ENCODE peak calls at places on chromosomes 11 and 22, in six cellular contexts. P, Y, B, E, V and Q are unnamed samples.

GRCh38 chr11:122711831-122712378 is 56.4 kb downstream of the UBASH3B start:
- DNase-seq in E (no peak), V (no peak), Y (peak), P (no peak), B (no peak), Q (no peak)

GRCh38 chr11:77100166-77101042 is 2.2 kb upstream of the OMP start:
- DNase-seq in P (no peak), Y (no peak), B (peak), V (no peak), E (no peak), Q (no peak)

GRCh38 chr22:33361581-33361980 is 303.4 kb upstream of the SYN3 start:
- DNase-seq in P (peak), B (no peak), V (no peak), E (no peak), Y (no peak), Q (no peak)

GRCh38 chr11:55658031-55658573 is 3.9 kb upstream of the OR4C6 start:
- DNase-seq in Y (no peak), B (no peak), E (no peak), V (no peak), P (no peak), Q (no peak)

GRCh38 chr22:49632199-49633009 is 195.3 kb downstream of the BRD1 start:
- DNase-seq in P (no peak), Y (peak), E (peak), B (no peak), V (no peak), Q (no peak)

GRCh38 chr11:27933992-27934829 is 173.7 kb downstream of the KIF18A start:
- DNase-seq in V (no peak), Y (peak), E (no peak), B (no peak), P (peak), Q (no peak)

GRCh38 chr11:102007567-102008437 is 39.4 kb upstream of the CFAP300 start:
- DNase-seq in V (no peak), Y (peak), E (no peak), P (peak), B (no peak), Q (peak)

GRCh38 chr11:107719062-107719461 is 7.2 kb upstream of the SLN start:
- DNase-seq in V (no peak), E (peak), P (no peak), B (no peak), Y (no peak), Q (no peak)

GRCh38 chr22:32325416-32325801 is 32.3 kb upstream of the RFPL3 start:
- DNase-seq in P (peak), E (no peak), Y (no peak), V (no peak), B (peak), Q (no peak)

GRCh38 chr11:68014157-68014965 is 4.2 kb downstream of the ALDH3B1 start:
- DNase-seq in P (no peak), V (no peak), B (peak), E (no peak), Y (peak), Q (no peak)

GRCh38 chr22:30277547-30278344 is 11.1 kb upstream of the OSM start:
- DNase-seq in B (no peak), P (no peak), E (no peak), V (no peak), Y (no peak), Q (no peak)

GRCh38 chr11:119377112-119377901 is 4.2 kb downstream of the USP2 start:
- DNase-seq in V (no peak), B (peak), Y (peak), E (no peak), P (no peak), Q (no peak)

GRCh38 chr11:63958013-63958412 is 16.4 kb upstream of the COX8A start:
- DNase-seq in E (no peak), B (no peak), V (no peak), Y (no peak), P (no peak), Q (peak)

GRCh38 chr11:63951779-63952536 is 13.2 kb downstream of the NAA40 start:
- DNase-seq in V (no peak), P (no peak), E (no peak), Y (no peak), B (no peak), Q (peak)

GRCh38 chr11:63952570-63952969 is 13.8 kb downstream of the NAA40 start:
- DNase-seq in Y (no peak), P (no peak), B (no peak), V (no peak), E (no peak), Q (no peak)
- H3K4me3 ChIP-seq in Y (no peak), P (no peak), B (no peak), V (no peak), E (no peak), Q (no peak)

GRCh38 chr11:419248-420005 is 4.6 kb upstream of the SIGIRR start:
- DNase-seq in P (no peak), E (no peak), Y (no peak), V (no peak), B (no peak), Q (no peak)

GRCh38 chr11:416051-416756 is 1.4 kb upstream of the SIGIRR start:
- DNase-seq in Y (no peak), B (no peak), E (no peak), V (no peak), P (peak), Q (no peak)

GRCh38 chr11:416757-417621 is 2.2 kb upstream of the SIGIRR start:
- DNase-seq in P (peak), E (no peak), B (peak), V (peak), Y (peak), Q (no peak)

GRCh38 chr11:418343-419247 is 3.8 kb upstream of the SIGIRR start:
- DNase-seq in E (no peak), V (no peak), P (no peak), Y (no peak), B (no peak), Q (no peak)

DNA sequence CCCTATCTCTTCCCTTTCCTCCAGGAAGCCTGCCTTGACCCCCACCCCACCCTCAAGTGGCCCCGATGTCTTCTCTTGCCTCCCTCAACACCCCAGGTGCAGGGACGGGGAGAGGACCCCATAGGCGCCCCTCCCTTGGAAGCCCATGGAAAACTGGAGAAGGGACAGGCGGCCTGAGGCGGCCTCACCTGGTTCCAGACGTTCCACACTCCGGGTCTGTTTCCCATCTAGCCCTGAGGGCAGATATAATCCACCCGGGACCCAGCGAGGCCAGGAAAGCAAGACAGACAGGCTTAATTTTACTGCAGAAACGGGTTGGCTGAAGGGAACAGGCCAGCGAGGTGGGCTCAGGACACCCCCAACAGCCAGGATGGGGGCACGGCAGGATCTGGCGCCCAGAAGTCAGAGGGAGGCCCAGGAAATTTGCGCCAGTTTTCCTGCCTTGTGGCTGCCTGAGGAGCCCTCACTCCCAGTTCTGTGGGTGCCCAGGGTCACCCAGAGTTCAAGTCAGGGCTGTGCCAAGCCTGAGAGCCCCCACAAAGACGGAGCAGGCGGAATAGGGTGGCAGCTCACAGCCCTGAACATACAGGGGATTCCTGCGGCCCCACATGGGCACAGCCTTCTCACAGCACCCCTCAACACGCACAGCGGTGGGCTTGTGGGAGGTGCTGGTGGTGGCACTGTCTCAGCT is 3.0 kb upstream of the SIGIRR start:
- DNase-seq in P (no peak), E (no peak), B (no peak), V (no peak), Y (no peak), Q (no peak)
- H3K4me3 ChIP-seq in P (peak), E (no peak), B (peak), V (no peak), Y (peak), Q (no peak)

DNA sequence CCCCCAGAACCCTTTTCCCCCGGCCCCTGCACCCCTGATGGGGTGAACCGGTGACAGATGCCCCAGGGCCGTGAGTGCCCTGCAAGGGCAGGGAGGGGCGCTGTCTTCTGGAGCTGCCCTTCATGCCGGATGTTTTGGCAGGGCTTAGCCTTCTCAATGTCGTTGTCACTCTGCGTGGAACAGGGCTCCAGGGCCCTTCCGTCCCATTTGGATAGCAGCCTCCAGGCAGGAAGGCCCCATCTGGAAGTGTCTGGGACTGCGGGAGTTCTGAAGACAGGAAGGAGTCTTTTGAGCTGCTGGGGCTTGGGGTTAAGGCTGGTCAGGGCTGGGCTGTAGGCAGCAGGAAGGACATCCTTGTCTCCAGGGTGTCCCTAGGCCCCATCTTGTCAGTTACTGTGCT is 4.6 kb downstream of the FRMD8 start:
- DNase-seq in B (no peak), E (no peak), Y (no peak), P (peak), V (no peak), Q (no peak)
- H3K4me3 ChIP-seq in B (no peak), E (peak), Y (no peak), P (no peak), V (no peak), Q (no peak)

GRCh38 chr11:95373241-95373640 is 142.2 kb upstream of the SESN3 start:
- DNase-seq in B (no peak), E (no peak), Y (no peak), V (no peak), P (no peak), Q (no peak)

GRCh38 chr11:95371147-95371546 is 140.1 kb upstream of the SESN3 start:
- DNase-seq in B (no peak), E (no peak), V (no peak), Y (no peak), P (no peak), Q (no peak)

GRCh38 chr11:95375881-95376280 is 144.9 kb upstream of the SESN3 start:
- DNase-seq in V (no peak), Y (no peak), B (no peak), E (no peak), P (no peak), Q (no peak)

GRCh38 chr11:95375451-95375850 is 144.4 kb upstream of the SESN3 start:
- DNase-seq in Y (no peak), V (no peak), B (no peak), P (no peak), E (no peak), Q (no peak)

DNA sequence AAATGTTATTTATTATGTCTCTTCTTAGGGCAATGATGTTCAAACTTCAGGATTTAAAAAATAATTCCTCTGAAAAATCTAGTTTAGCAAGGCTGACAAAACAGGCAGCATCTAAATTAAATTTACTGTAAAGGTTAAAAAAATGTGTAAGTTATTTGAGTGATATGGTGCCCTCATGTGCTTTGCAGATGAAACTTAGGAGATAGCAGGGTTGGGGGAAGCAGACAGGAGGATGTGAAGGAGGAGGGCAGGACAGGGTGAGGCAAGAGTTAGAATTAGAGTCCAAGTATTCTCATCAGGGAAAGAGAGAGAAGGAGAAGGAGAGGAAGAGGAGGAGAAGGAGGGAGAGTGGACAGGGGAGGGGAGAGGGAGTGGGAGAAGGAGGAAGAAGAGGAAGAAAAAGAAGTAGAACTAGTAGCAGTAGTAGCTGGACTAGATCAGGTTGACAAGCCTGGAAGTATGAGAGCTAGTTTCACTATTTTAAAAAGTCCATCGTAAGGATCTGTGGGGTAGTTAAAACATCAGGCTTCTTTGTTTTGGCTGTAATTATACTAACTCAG is 141.2 kb upstream of the SESN3 start:
- DNase-seq in Y (no peak), B (no peak), P (no peak), V (no peak), E (no peak), Q (no peak)
- H3K4me3 ChIP-seq in Y (no peak), B (no peak), P (no peak), V (no peak), E (no peak), Q (no peak)

GRCh38 chr11:73139476-73140198 is 2.5 kb downstream of the FCHSD2 start:
- DNase-seq in P (no peak), Y (no peak), E (no peak), V (no peak), B (no peak), Q (no peak)

GRCh38 chr11:73140213-73141030 is 1.7 kb downstream of the FCHSD2 start:
- DNase-seq in Y (no peak), E (peak), B (no peak), V (no peak), P (peak), Q (no peak)

GRCh38 chr11:73137942-73138274 is 4.2 kb downstream of the FCHSD2 start:
- DNase-seq in B (no peak), V (no peak), Y (no peak), E (no peak), P (no peak), Q (no peak)

GRCh38 chr11:73135346-73136284 is 6.5 kb downstream of the FCHSD2 start:
- DNase-seq in P (no peak), V (no peak), B (no peak), Y (no peak), E (no peak), Q (no peak)

DNA sequence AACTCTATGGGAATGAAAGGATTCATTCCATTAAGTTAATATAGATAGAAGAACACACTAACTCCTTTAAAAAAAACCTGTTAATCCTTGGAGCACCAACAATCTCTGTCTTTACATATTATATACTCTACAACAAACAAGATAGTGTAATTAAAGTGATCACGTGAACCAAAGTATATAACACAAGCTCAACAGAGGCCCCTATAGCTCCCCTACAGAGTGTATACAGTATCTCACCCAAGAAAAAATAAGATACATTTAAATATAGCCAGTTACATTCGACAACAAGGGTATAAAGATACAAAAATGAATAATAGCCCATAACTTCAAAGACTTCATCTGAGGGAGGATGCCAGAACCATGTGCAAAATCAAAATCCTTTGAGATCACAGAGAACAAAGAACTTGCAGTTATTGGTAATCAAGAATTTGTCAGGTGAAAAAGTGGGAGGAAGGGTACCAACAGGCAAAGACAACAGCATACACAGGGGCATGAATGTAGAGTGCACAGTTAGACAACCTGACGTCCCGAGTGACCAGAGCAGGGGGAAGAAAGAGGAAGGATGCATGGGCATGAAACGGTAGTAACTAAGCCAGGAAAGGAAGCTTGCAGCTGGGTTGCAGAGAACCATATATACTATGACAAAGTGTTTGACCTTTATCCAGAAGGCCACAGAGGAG is 4.7 kb downstream of the FCHSD2 start:
- DNase-seq in V (no peak), P (no peak), Y (no peak), E (no peak), B (no peak), Q (no peak)
- H3K4me3 ChIP-seq in V (no peak), P (no peak), Y (no peak), E (no peak), B (no peak), Q (no peak)

GRCh38 chr22:22168941-22169867 is 75.4 kb upstream of the VPREB1 start:
- DNase-seq in E (no peak), Y (no peak), P (no peak), B (no peak), V (no peak), Q (no peak)
- H3K4me3 ChIP-seq in E (no peak), Y (no peak), P (no peak), B (no peak), V (no peak), Q (no peak)